ENCODE peak calls at places on chromosomes 12 and 14, in eight cellular contexts. P is DMS153, J is tibial artery, A is Peyer's patch, C is T-helper 1 cell, N is left lung, H is pons, R is H9. B is an unnamed sample.

GRCh38 chr14:68792022-68792829 is 641 bp downstream of the ZFP36L1 start:
- DNase-seq in J (peak; percentile 76), N (no peak), P (no peak), C (no peak), R (no peak), H (peak; percentile 21), A (peak; percentile 18), B (peak; percentile 69)

GRCh38 chr12:122961551-122962329 is 4.5 kb downstream of the ABCB9 start:
- DNase-seq in N (peak; percentile 46), H (no peak), P (no peak), R (no peak), C (no peak), J (no peak), A (no peak), B (no peak)

GRCh38 chr14:54627718-54628345 is 60.9 kb downstream of the SAMD4A start:
- DNase-seq in N (no peak), R (no peak), P (no peak), H (peak; percentile 92), A (peak; percentile 35), J (peak; percentile 69), C (peak; percentile 8), B (peak; percentile 52)

GRCh38 chr14:28785096-28785952 is 18.7 kb downstream of the FOXG1 start:
- DNase-seq in A (no peak), R (peak; percentile 80), P (peak; percentile 70), N (no peak), H (no peak), C (no peak), J (no peak), B (no peak)

GRCh38 chr12:14995583-14996425 is 23.0 kb downstream of the PDE6H start:
- DNase-seq in C (no peak), R (no peak), A (no peak), N (no peak), P (peak; percentile 20), H (peak; percentile 74), J (no peak), B (peak; percentile 22)

GRCh38 chr14:93004699-93005082 is 81.7 kb downstream of the CHGA start:
- DNase-seq in R (no peak), N (no peak), C (no peak), A (no peak), H (no peak), J (no peak), P (no peak), B (no peak)

GRCh38 chr12:108321688-108322087 is 17.4 kb downstream of the CMKLR1 start:
- DNase-seq in J (no peak), P (no peak), N (no peak), H (no peak), A (no peak), R (no peak), C (no peak), B (no peak)

GRCh38 chr14:91348861-91349465 is 68.7 kb downstream of the CCDC88C start:
- DNase-seq in R (no peak), H (no peak), P (no peak), N (no peak), J (no peak), C (no peak), A (no peak), B (no peak)

GRCh38 chr12:29131539-29131938 is 17.5 kb upstream of the FAR2 start:
- DNase-seq in R (no peak), N (peak; percentile 33), C (no peak), H (no peak), P (no peak), J (no peak), A (no peak), B (no peak)

GRCh38 chr12:78192979-78193378 is 362.3 kb downstream of the NAV3 start:
- DNase-seq in A (no peak), N (no peak), H (no peak), P (no peak), C (no peak), R (no peak), J (no peak), B (no peak)

GRCh38 chr12:96354326-96354725 is 45.9 kb downstream of the CDK17 start:
- DNase-seq in R (no peak), P (no peak), H (no peak), J (no peak), A (no peak), C (no peak), N (no peak), B (no peak)

GRCh38 chr14:65650843-65651242 is 238.3 kb downstream of the FUT8 start:
- DNase-seq in H (no peak), N (no peak), J (no peak), C (no peak), A (no peak), P (no peak), R (no peak), B (no peak)

GRCh38 chr12:18141583-18141982 is 51.6 kb upstream of the RERGL start:
- DNase-seq in A (no peak), P (no peak), H (peak; percentile 5), R (no peak), C (no peak), N (no peak), J (no peak), B (no peak)

GRCh38 chr14:75277000-75277795 is 1.4 kb upstream of the FOS start:
- DNase-seq in C (peak; percentile 77), P (peak; percentile 87), H (peak; percentile 87), N (peak; percentile 93), R (peak; percentile 85), A (peak; percentile 71), J (peak; percentile 99), B (peak; percentile 85)

GRCh38 chr12:92158711-92159534 is 13.3 kb upstream of the BTG1 start:
- DNase-seq in N (no peak), A (no peak), C (no peak), H (peak; percentile 67), J (no peak), P (no peak), R (no peak), B (no peak)

GRCh38 chr12:1063852-1064251 is 72.8 kb downstream of the ERC1 start:
- DNase-seq in J (no peak), A (no peak), R (no peak), H (no peak), C (no peak), N (no peak), P (no peak), B (no peak)

GRCh38 chr12:6816598-6816997 is 5.0 kb upstream of the GPR162 start:
- DNase-seq in R (no peak), J (no peak), N (no peak), H (no peak), A (no peak), P (no peak), C (no peak), B (no peak)

GRCh38 chr12:91577586-91578539 is 395.2 kb upstream of the DCN start:
- DNase-seq in R (no peak), C (no peak), N (no peak), J (no peak), P (no peak), H (peak; percentile 55), A (no peak), B (peak; percentile 33)

GRCh38 chr14:68856572-68856971 is 63.7 kb upstream of the ZFP36L1 start:
- DNase-seq in N (no peak), J (no peak), R (no peak), H (no peak), C (no peak), P (no peak), A (no peak), B (no peak)

GRCh38 chr12:76199808-76200207 is 115.3 kb upstream of the NAP1L1 start:
- DNase-seq in H (no peak), A (no peak), R (no peak), P (no peak), N (no peak), C (no peak), J (no peak), B (no peak)

GRCh38 chr12:12645485-12645884 is 33.8 kb downstream of the CREBL2 start:
- DNase-seq in C (no peak), A (peak; percentile 35), H (no peak), J (no peak), R (peak; percentile 47), N (no peak), P (no peak), B (no peak)

GRCh38 chr12:12715459-12716150 is 1.6 kb upstream of the CDKN1B start:
- DNase-seq in N (no peak), A (peak; percentile 78), P (no peak), R (no peak), C (no peak), J (no peak), H (peak; percentile 56), B (no peak)

GRCh38 chr14:75401356-75401755 is 26.5 kb upstream of the JDP2 start:
- DNase-seq in A (no peak), R (peak; percentile 72), H (no peak), N (no peak), P (no peak), C (no peak), J (peak; percentile 86), B (peak; percentile 17)

GRCh38 chr14:91229743-91230200 is 14.7 kb downstream of the GPR68 start:
- DNase-seq in A (peak; percentile 77), H (no peak), C (peak; percentile 43), P (no peak), N (no peak), J (no peak), R (no peak), B (no peak)